ENCODE peak calls at places on chromosomes 1 and 21, in four cellular contexts. X, F, A and R are unnamed samples.

GRCh38 chr1:186813420-186813819 is 15.3 kb upstream of the PLA2G4A start:
- DNase-seq in X (no peak), F (no peak), A (no peak), R (no peak)

GRCh38 chr1:205896351-205896750 is 46.4 kb upstream of the PM20D1 start:
- DNase-seq in F (no peak), X (no peak), A (no peak), R (no peak)

GRCh38 chr21:35335951-35336446 is 286.9 kb upstream of the RUNX1 start:
- DNase-seq in F (no peak), X (no peak), A (no peak), R (no peak)

GRCh38 chr1:26820784-26821269 is 5.7 kb upstream of the ZDHHC18 start:
- DNase-seq in F (no peak), A (no peak), X (peak; percentile 88), R (no peak)

GRCh38 chr1:204398197-204399125 is 13.2 kb downstream of the PPP1R15B start:
- DNase-seq in F (peak; percentile 87), A (peak; percentile 49), X (peak; percentile 66), R (no peak)

GRCh38 chr1:217138839-217139466 is 415.7 kb upstream of the ESRRG start:
- DNase-seq in A (no peak), F (no peak), X (no peak), R (peak; percentile 37)

GRCh38 chr1:5390497-5390896 is 601.7 kb downstream of the NPHP4 start:
- DNase-seq in A (no peak), X (no peak), F (no peak), R (no peak)

GRCh38 chr21:31780944-31781343 is 49.0 kb upstream of the SCAF4 start:
- DNase-seq in F (no peak), A (no peak), X (no peak), R (no peak)